ENCODE peak calls at places on chromosome 16, in nine cellular contexts. W is mesendoderm; C is amniotic stem cell; Y is BJ; R is NCI-H460; G is activated T-cell treated with anti-CD3 and anti-CD28 coated beads, Interleukin-2, amount 50 U/mL, for 4 hours; V is activated naive CD4-positive, alpha-beta T cell treated with anti-CD3 and anti-CD28 coated beads, Interleukin-2, amount 10 ng/mL, durations not matched to agents 7 days and 5 days; H is HepG2; N is Caco-2. K is an unnamed sample.

GRCh38 chr16:75048051-75048450 is 49.2 kb downstream of the ZNRF1 start:
- DNase-seq in W (no peak), C (no peak), Y (no peak), R (no peak), G (no peak), V (no peak), H (no peak), N (no peak), K (no peak)

GRCh38 chr16:25108054-25108453 is 3.5 kb upstream of the LCMT1 start:
- DNase-seq in W (peak), C (no peak), Y (no peak), R (no peak), G (peak), V (peak), H (peak), N (peak), K (peak)

GRCh38 chr16:75997606-75998005 is 271.3 kb upstream of the CPHXL start:
- DNase-seq in W (no peak), C (no peak), Y (no peak), R (no peak), G (no peak), V (no peak), H (no peak), N (no peak), K (no peak)

GRCh38 chr16:577796-578195 is 8.0 kb downstream of the PIGQ start:
- DNase-seq in W (no peak), C (no peak), Y (no peak), R (no peak), G (no peak), V (no peak), H (no peak), N (no peak), K (no peak)

GRCh38 chr16:67731071-67731810 is 12.1 kb upstream of the GFOD2 start:
- DNase-seq in W (no peak), C (no peak), Y (no peak), R (no peak), G (no peak), V (no peak), H (no peak), N (no peak), K (no peak)

GRCh38 chr16:87693827-87694226 is 72.0 kb downstream of the KLHDC4 start:
- DNase-seq in W (no peak), C (no peak), Y (no peak), R (no peak), G (no peak), V (no peak), H (no peak), N (no peak), K (no peak)

GRCh38 chr16:78952630-78953029 is 647.9 kb downstream of the MAF start:
- DNase-seq in W (no peak), C (no peak), Y (no peak), R (no peak), G (no peak), V (no peak), H (no peak), N (no peak), K (no peak)

GRCh38 chr16:11100239-11100750 is 155.7 kb downstream of the SOCS1 start:
- DNase-seq in W (peak), C (no peak), Y (peak), R (no peak), G (no peak), V (peak), H (no peak), N (no peak), K (no peak)

GRCh38 chr16:85393674-85394510 is 219.2 kb upstream of the GSE1 start:
- DNase-seq in W (peak), C (no peak), Y (no peak), R (no peak), G (peak), V (peak), H (no peak), N (peak), K (no peak)

GRCh38 chr16:89217138-89217387 is 440 bp upstream of the ZNF778 start:
- DNase-seq in W (no peak), C (no peak), Y (no peak), R (no peak), G (no peak), V (no peak), H (no peak), N (no peak), K (no peak)

GRCh38 chr16:58848662-58849002 is 114.5 kb upstream of the GOT2 start:
- DNase-seq in W (no peak), C (no peak), Y (no peak), R (no peak), G (no peak), V (no peak), H (no peak), N (no peak), K (no peak)

GRCh38 chr16:87580855-87581261 is 21.4 kb upstream of the JPH3 start:
- DNase-seq in W (peak), C (no peak), Y (peak), R (no peak), G (no peak), V (no peak), H (no peak), N (no peak), K (peak)

GRCh38 chr16:4288148-4288921 is 15.5 kb upstream of the TFAP4 start:
- DNase-seq in W (peak), C (peak), Y (no peak), R (peak), G (peak), V (peak), H (peak), N (peak), K (peak)

GRCh38 chr16:70523621-70524405 is at the start of gene SF3B3:
- DNase-seq in W (peak), C (no peak), Y (no peak), R (no peak), G (peak), V (peak), H (peak), N (peak), K (peak)

GRCh38 chr16:27867122-27868110 is 196.1 kb downstream of the GSG1L start:
- DNase-seq in W (peak), C (peak), Y (peak), R (peak), G (no peak), V (peak), H (peak), N (peak), K (peak)